ENCODE peak calls at places on chromosomes 4 and X, in ten cellular contexts. V, O, A, R, C, F, K, W, X and G are unnamed samples.

GRCh38 chr4:123386608-123387007 is 10.0 kb upstream of the SPRY1 start:
- DNase-seq in K (no peak), C (no peak), A (peak), X (peak), F (no peak), O (no peak), W (no peak), V (no peak), R (no peak), G (peak)

GRCh38 chr4:119550857-119551532 is 77.6 kb downstream of the PDE5A start:
- DNase-seq in V (no peak), W (no peak), K (no peak), F (no peak), A (no peak), O (no peak), C (no peak), X (peak), R (no peak), G (peak)

GRCh38 chr4:138096384-138097062 is 145.6 kb downstream of the SLC7A11 start:
- DNase-seq in W (no peak), C (no peak), F (no peak), X (no peak), K (no peak), O (no peak), V (peak), R (no peak), A (no peak), G (no peak)

GRCh38 chr4:27638163-27638915 is 777.7 kb downstream of the STIM2 start:
- DNase-seq in O (no peak), V (no peak), F (no peak), R (no peak), W (no peak), X (peak), C (no peak), K (no peak), A (no peak), G (peak)

GRCh38 chrX:78945186-78945912 is at the start of gene P2RY10:
- DNase-seq in C (no peak), O (no peak), K (no peak), W (no peak), A (no peak), V (no peak), R (no peak), X (no peak), F (no peak), G (no peak)

GRCh38 chr4:133081246-133081645 is 67.8 kb upstream of the PCDH10 start:
- DNase-seq in X (no peak), W (no peak), O (no peak), K (no peak), C (no peak), V (no peak), A (no peak), F (no peak), R (no peak), G (no peak)

GRCh38 chrX:10280061-10280460 is 123.3 kb downstream of the CLCN4 start:
- DNase-seq in O (no peak), A (no peak), F (peak), X (no peak), R (no peak), K (no peak), C (no peak), W (no peak), V (peak), G (no peak)

GRCh38 chr4:122167369-122167768 is 15.2 kb downstream of the BLTP1 start:
- DNase-seq in C (no peak), F (no peak), X (no peak), R (no peak), O (no peak), K (no peak), V (no peak), A (no peak), W (no peak), G (no peak)

GRCh38 chrX:123219916-123220315 is 35.8 kb downstream of the GRIA3 start:
- DNase-seq in C (no peak), V (no peak), X (peak), W (no peak), A (no peak), R (no peak), O (no peak), K (no peak), F (peak), G (peak)

GRCh38 chr4:85932371-85933305 is 427.2 kb downstream of the MAPK10 start:
- DNase-seq in F (no peak), C (no peak), K (no peak), A (peak), X (peak), O (no peak), V (no peak), R (no peak), W (no peak), G (peak)

GRCh38 chrX:49157194-49157593 is 5.4 kb upstream of the MAGIX start:
- DNase-seq in V (no peak), X (no peak), K (no peak), F (no peak), C (no peak), O (no peak), R (no peak), W (no peak), A (no peak), G (no peak)

GRCh38 chr4:113739197-113739596 is 22.3 kb downstream of the CAMK2D start:
- DNase-seq in A (no peak), K (no peak), V (no peak), F (no peak), W (no peak), X (no peak), O (no peak), C (no peak), R (no peak), G (no peak)